ENCODE peak calls at places on chromosome 21, in ten cellular contexts. H is hippocampal formation; R is right cardiac atrium; S is activated gamma-delta T cell; K is EL; A is activated CD4-positive, CD25-positive, alpha-beta regulatory T cell; Z is aorta; Q is GOT3; T is cardiac fibroblast; V is occipital lobe. X is an unnamed sample.

GRCh38 chr21:45570826-45571601 is 28.8 kb upstream of the SLC19A1 start:
- DNase-seq in H (no peak), R (no peak), S (no peak), K (peak), A (no peak), Z (no peak), Q (no peak), T (no peak), V (no peak), X (no peak)

GRCh38 chr21:14584357-14585095 is 38.4 kb upstream of the SAMSN1 start:
- DNase-seq in H (no peak), R (no peak), S (no peak), K (no peak), A (no peak), Z (no peak), Q (no peak), T (no peak), V (no peak), X (no peak)

GRCh38 chr21:45427331-45428271 is 22.6 kb downstream of the COL18A1 start:
- DNase-seq in H (no peak), R (peak), S (no peak), K (peak), A (no peak), Z (peak), Q (no peak), T (peak), V (no peak), X (peak)

GRCh38 chr21:45064618-45065399 is 9.6 kb upstream of the ADARB1 start:
- DNase-seq in H (no peak), R (peak), S (no peak), K (peak), A (no peak), Z (no peak), Q (no peak), T (no peak), V (no peak), X (no peak)

GRCh38 chr21:45074048-45074817 is at the start of gene ADARB1:
- DNase-seq in H (peak), R (peak), S (peak), K (peak), A (peak), Z (peak), Q (no peak), T (peak), V (no peak), X (peak)

GRCh38 chr21:26918318-26919065 is 48.4 kb downstream of the ADAMTS5 start:
- DNase-seq in H (no peak), R (no peak), S (no peak), K (peak), A (no peak), Z (no peak), Q (no peak), T (peak), V (no peak), X (no peak)

GRCh38 chr21:21712761-21713558 is 714.8 kb downstream of the NCAM2 start:
- DNase-seq in H (no peak), R (no peak), S (no peak), K (peak), A (no peak), Z (no peak), Q (no peak), T (peak), V (no peak), X (no peak)

GRCh38 chr21:40881767-40882166 is 34.8 kb upstream of the DSCAM start:
- DNase-seq in H (no peak), R (no peak), S (no peak), K (no peak), A (no peak), Z (no peak), Q (no peak), T (no peak), V (no peak), X (no peak)

GRCh38 chr21:29443398-29444010 is 144.8 kb downstream of the BACH1 start:
- DNase-seq in H (no peak), R (no peak), S (no peak), K (no peak), A (no peak), Z (no peak), Q (no peak), T (peak), V (no peak), X (no peak)

GRCh38 chr21:45944601-45945000 is 37.0 kb upstream of the COL6A1 start:
- DNase-seq in H (no peak), R (no peak), S (no peak), K (no peak), A (no peak), Z (no peak), Q (no peak), T (no peak), V (no peak), X (no peak)

GRCh38 chr21:42939581-42940413 is 14.4 kb upstream of the ERVH48-1 start:
- DNase-seq in H (peak), R (peak), S (no peak), K (peak), A (no peak), Z (peak), Q (peak), T (peak), V (peak), X (peak)

GRCh38 chr21:27505516-27505915 is 538.6 kb upstream of the ADAMTS5 start:
- DNase-seq in H (no peak), R (no peak), S (no peak), K (peak), A (no peak), Z (no peak), Q (no peak), T (peak), V (no peak), X (no peak)

GRCh38 chr21:45004481-45005263 is 64.8 kb downstream of the SLX9 start:
- DNase-seq in H (no peak), R (peak), S (no peak), K (no peak), A (no peak), Z (peak), Q (no peak), T (no peak), V (no peak), X (no peak)

GRCh38 chr21:26070822-26071425 is 99.6 kb downstream of the APP start:
- DNase-seq in H (no peak), R (no peak), S (no peak), K (peak), A (no peak), Z (no peak), Q (no peak), T (peak), V (no peak), X (peak)

GRCh38 chr21:44727757-44728156 is 16.4 kb upstream of the TSPEAR start:
- DNase-seq in H (no peak), R (no peak), S (no peak), K (no peak), A (no peak), Z (no peak), Q (no peak), T (no peak), V (no peak), X (no peak)

GRCh38 chr21:35048183-35048601 is 910 bp downstream of the RUNX1 start:
- DNase-seq in H (no peak), R (no peak), S (no peak), K (peak), A (no peak), Z (peak), Q (no peak), T (no peak), V (no peak), X (peak)

GRCh38 chr21:32424674-32425073 is 12.2 kb downstream of the EVA1C start:
- DNase-seq in H (no peak), R (no peak), S (no peak), K (peak), A (no peak), Z (no peak), Q (no peak), T (no peak), V (no peak), X (no peak)

GRCh38 chr21:44402323-44403105 is 49.1 kb downstream of the TRPM2 start:
- DNase-seq in H (no peak), R (no peak), S (no peak), K (no peak), A (no peak), Z (no peak), Q (no peak), T (no peak), V (no peak), X (no peak)

GRCh38 chr21:32930673-32931072 is 95.1 kb upstream of the OLIG2 start:
- DNase-seq in H (no peak), R (no peak), S (no peak), K (no peak), A (no peak), Z (no peak), Q (no peak), T (no peak), V (no peak), X (no peak)

GRCh38 chr21:34574984-34575529 is 39.9 kb downstream of the RCAN1 start:
- DNase-seq in H (no peak), R (no peak), S (no peak), K (no peak), A (no peak), Z (no peak), Q (no peak), T (no peak), V (no peak), X (no peak)

GRCh38 chr21:39004776-39005605 is 178.3 kb downstream of the PSMG1 start:
- DNase-seq in H (peak), R (peak), S (no peak), K (peak), A (no peak), Z (peak), Q (no peak), T (peak), V (no peak), X (no peak)

GRCh38 chr21:42214921-42215320 is 4.0 kb upstream of the ABCG1 start:
- DNase-seq in H (no peak), R (no peak), S (no peak), K (no peak), A (no peak), Z (no peak), Q (no peak), T (no peak), V (no peak), X (no peak)

GRCh38 chr21:41316641-41317392 is at the start of gene FAM3B:
- DNase-seq in H (no peak), R (no peak), S (no peak), K (no peak), A (no peak), Z (no peak), Q (no peak), T (no peak), V (no peak), X (no peak)

GRCh38 chr21:31460985-31461384 is 116.9 kb upstream of the TIAM1 start:
- DNase-seq in H (no peak), R (no peak), S (no peak), K (no peak), A (no peak), Z (no peak), Q (no peak), T (no peak), V (no peak), X (no peak)

GRCh38 chr21:37659874-37660273 is 256.4 kb downstream of the KCNJ6 start:
- DNase-seq in H (no peak), R (no peak), S (no peak), K (no peak), A (no peak), Z (no peak), Q (no peak), T (no peak), V (no peak), X (no peak)

GRCh38 chr21:45455321-45456013 is 50.5 kb downstream of the COL18A1 start:
- DNase-seq in H (no peak), R (peak), S (no peak), K (peak), A (no peak), Z (peak), Q (no peak), T (peak), V (no peak), X (peak)

GRCh38 chr21:39537571-39537970 is 75.2 kb upstream of the B3GALT5 start:
- DNase-seq in H (no peak), R (no peak), S (no peak), K (no peak), A (no peak), Z (no peak), Q (no peak), T (no peak), V (no peak), X (no peak)

GRCh38 chr21:31374430-31374829 is 30.4 kb upstream of the TIAM1 start:
- DNase-seq in H (no peak), R (no peak), S (no peak), K (no peak), A (no peak), Z (no peak), Q (no peak), T (no peak), V (no peak), X (no peak)

GRCh38 chr21:29175408-29176147 is 45.1 kb downstream of the MAP3K7CL start:
- DNase-seq in H (no peak), R (no peak), S (no peak), K (peak), A (no peak), Z (no peak), Q (no peak), T (peak), V (no peak), X (no peak)

X was measured in epithelial cell of esophagus.